ENCODE peak calls at places on chromosomes 16 and 17, in five cellular contexts. J is astrocyte, W is heart left ventricle, I is suprapubic skin, R is esophagus squamous epithelium. K is an unnamed sample. For H3K27me3, the result is how much of the 10 kb centered on the place peaks cover.

GRCh38 chr17:81212365-81212764 is 10.4 kb downstream of the CEP131 start:
- DNase-seq in J (no peak), W (no peak), I (no peak), R (no peak), K (no peak)

GRCh38 chr17:29760279-29760721 is 137.6 kb upstream of the CORO6 start:
- DNase-seq in J (peak), W (no peak), I (no peak), R (no peak), K (no peak)

GRCh38 chr16:15980329-15980728 is 30.9 kb downstream of the ABCC1 start:
- DNase-seq in J (no peak), W (no peak), I (no peak), R (no peak), K (no peak)

GRCh38 chr16:85173077-85173980 is 61.1 kb upstream of the CIBAR2 start:
- DNase-seq in J (peak), W (no peak), I (no peak), R (no peak), K (peak)

GRCh38 chr16:67326472-67327309 is at the start of the genes KCTD19 and LRRC36:
- DNase-seq in J (no peak), W (peak), I (peak), R (no peak), K (no peak)

GRCh38 chr17:1050246-1050995 is 53.5 kb downstream of the TIMM22 start:
- DNase-seq in J (no peak), W (no peak), I (no peak), R (no peak), K (no peak)

GRCh38 chr16:86029131-86029741 is 130.3 kb downstream of the IRF8 start:
- DNase-seq in J (peak), W (peak), I (peak), R (no peak), K (no peak)

GRCh38 chr16:77564791-77565390 is 130.1 kb upstream of the ADAMTS18 start:
- DNase-seq in J (peak), W (no peak), I (no peak), R (no peak), K (no peak)

GRCh38 chr16:67406111-67406593 is 10.1 kb downstream of the ZDHHC1 start:
- DNase-seq in J (no peak), W (no peak), I (peak), R (no peak), K (no peak)

GRCh38 chr17:79033741-79034501 is 10.0 kb downstream of the C1QTNF1 start:
- DNase-seq in J (no peak), W (peak), I (peak), R (no peak), K (no peak)

GRCh38 chr16:56609463-56609921 is 1.1 kb downstream of the MT2A start:
- DNase-seq in J (peak), W (peak), I (no peak), R (peak), K (no peak)

GRCh38 chr17:38588775-38589174 is 17.0 kb downstream of the SRCIN1 start:
- DNase-seq in J (no peak), W (no peak), I (no peak), R (no peak), K (no peak)

GRCh38 chr17:38586788-38587187 is 19.0 kb downstream of the SRCIN1 start:
- DNase-seq in J (no peak), W (no peak), I (no peak), R (no peak), K (no peak)

GRCh38 chr17:38587193-38587592 is 18.6 kb downstream of the SRCIN1 start:
- DNase-seq in J (no peak), W (no peak), I (no peak), R (no peak), K (no peak)

GRCh38 chr17:38589462-38590114 is 16.2 kb downstream of the SRCIN1 start:
- DNase-seq in J (no peak), W (no peak), I (no peak), R (no peak), K (no peak)

DNA sequence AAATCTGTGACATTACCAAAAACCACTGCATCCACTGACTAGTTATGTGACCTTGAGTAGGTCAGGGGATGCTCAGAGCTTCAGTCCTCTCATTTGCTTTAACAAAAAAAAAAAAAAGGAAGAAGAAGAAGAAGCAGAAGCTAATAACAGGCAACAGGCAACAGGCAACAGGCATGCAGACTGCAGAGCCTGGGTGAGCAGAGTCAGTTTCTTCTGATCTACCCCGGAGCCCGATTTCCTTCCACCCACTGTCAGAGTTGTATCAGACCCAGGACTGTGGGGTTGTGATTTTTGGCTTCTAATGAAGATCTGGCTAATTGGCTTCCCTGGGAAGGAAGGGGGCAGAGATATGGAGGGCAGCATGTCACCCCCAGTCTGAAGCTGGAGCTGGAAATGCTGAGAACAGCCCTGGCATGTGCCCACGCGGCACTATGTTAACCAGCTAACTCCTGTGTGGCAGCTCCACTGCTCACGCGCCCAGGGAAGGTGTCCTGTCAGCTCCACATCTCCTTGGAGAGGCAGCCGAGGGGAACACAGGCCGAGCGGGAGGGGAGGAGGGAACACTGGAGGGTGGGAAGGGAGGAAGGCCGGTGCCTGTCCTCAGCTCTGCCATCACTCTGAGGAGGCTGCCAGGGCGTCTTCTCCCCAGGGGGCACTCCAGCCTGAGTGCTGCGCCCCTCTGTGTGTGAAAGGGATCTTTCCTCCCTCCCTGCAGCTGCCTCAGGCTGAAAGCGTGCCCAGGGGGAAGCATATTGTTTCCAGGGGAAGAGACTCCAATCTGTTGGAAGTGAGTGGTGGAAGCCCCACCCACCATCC is 17.6 kb downstream of the SRCIN1 start:
- DNase-seq in J (no peak), W (no peak), I (no peak), R (no peak), K (no peak)
- H3K27me3 ChIP-seq in J (under half), W (half or more), I (under half), R (under half), K (half or more)

GRCh38 chr17:38867179-38867994 is 2.5 kb upstream of the LASP1 start:
- DNase-seq in J (peak), W (peak), I (no peak), R (no peak), K (no peak)
- TF ChIP-seq CTCF in J (no peak), W (no peak), I (no peak), R (no peak), K (no peak)

DNA sequence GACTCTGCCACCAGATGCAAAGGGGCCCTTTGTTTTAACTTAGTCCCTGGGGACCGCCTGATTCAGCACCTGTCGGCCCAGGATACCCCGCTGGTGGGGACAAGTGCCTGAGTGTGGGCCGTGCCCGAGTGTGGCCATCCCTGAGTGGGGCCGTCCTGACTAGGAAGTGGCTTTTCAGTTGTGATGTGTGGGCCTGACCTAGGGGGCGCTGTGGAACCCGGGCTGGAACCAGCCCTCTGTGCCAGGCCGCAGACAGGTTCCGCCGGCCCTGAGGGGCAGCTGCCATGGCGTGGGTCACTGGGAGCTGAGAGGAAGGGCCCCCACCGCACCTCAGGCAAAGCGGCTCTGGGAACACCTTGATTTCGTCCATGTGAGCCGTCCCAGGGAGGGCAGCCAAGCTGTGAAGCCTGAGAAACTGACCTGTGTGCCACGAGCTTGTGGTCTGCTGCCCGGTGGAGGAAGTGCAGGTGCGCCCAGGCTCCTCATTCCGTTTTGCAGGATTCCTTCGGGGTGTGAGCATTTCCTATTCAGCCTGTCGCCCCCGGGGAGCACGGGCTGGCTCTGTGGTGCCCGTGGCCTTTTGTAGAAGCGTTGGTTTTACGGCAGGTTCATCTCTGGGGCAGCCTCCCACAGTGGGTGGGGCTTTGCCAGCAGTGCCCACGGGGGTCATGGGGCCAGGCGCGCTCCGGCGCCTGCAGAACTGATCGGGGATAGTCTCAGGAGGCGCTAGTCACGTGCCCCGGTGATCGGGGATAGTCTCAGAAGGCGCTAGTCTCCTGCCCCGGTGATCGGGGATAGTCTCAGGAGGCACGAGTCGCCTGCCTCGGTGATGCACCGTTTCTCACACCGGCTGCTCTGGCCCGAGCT is 5.3 kb downstream of the RPL13 start:
- DNase-seq in J (peak), W (peak), I (no peak), R (no peak), K (no peak)
- H3K4me3 ChIP-seq in J (no peak), W (peak), I (peak), R (peak), K (no peak)

GRCh38 chr16:69688589-69688988 is 37.8 kb downstream of the NQO1 start:
- DNase-seq in J (no peak), W (no peak), I (no peak), R (no peak), K (no peak)
- H3K27me3 ChIP-seq in J (under half), W (under half), I (under half), R (under half), K (under half)

K was measured in kidney epithelial cell.